ENCODE peak calls at places on chromosomes 2 and 18, in six cellular contexts. One of them, this sample, is unnamed.

GRCh38 chr2:73386894-73387636 is 1.4 kb downstream of the ALMS1 start:
- DNase-seq in mesenchymal stem cell: no peak
- DNase-seq in IMR-90: no peak
- DNase-seq in H9: no peak
- DNase-seq in neuronal stem cell: no peak
- DNase-seq in H1: no peak
- DNase-seq in this sample: no peak

GRCh38 chr2:233093721-233094120 is 33.6 kb downstream of the INPP5D start:
- DNase-seq in mesenchymal stem cell: no peak
- DNase-seq in IMR-90: no peak
- DNase-seq in H9: no peak
- DNase-seq in neuronal stem cell: no peak
- DNase-seq in H1: no peak
- DNase-seq in this sample: no peak

GRCh38 chr2:74474481-74474880 is 2.0 kb upstream of the MRPL53 start:
- DNase-seq in mesenchymal stem cell: no peak
- DNase-seq in IMR-90: no peak
- DNase-seq in H9: no peak
- DNase-seq in neuronal stem cell: no peak
- DNase-seq in H1: no peak
- DNase-seq in this sample: no peak

GRCh38 chr18:21955757-21956652 is 213.4 kb upstream of the GATA6 start:
- DNase-seq in mesenchymal stem cell: peak
- DNase-seq in IMR-90: peak
- DNase-seq in H9: peak
- DNase-seq in neuronal stem cell: peak
- DNase-seq in H1: no peak
- DNase-seq in this sample: peak

GRCh38 chr2:169395821-169396374 is 33.6 kb upstream of the LRP2 start:
- DNase-seq in mesenchymal stem cell: no peak
- DNase-seq in IMR-90: no peak
- DNase-seq in H9: peak
- DNase-seq in neuronal stem cell: no peak
- DNase-seq in H1: no peak
- DNase-seq in this sample: no peak

GRCh38 chr18:76522104-76522503 is 27.1 kb upstream of the ZNF516 start:
- DNase-seq in mesenchymal stem cell: no peak
- DNase-seq in IMR-90: no peak
- DNase-seq in H9: peak
- DNase-seq in neuronal stem cell: no peak
- DNase-seq in H1: no peak
- DNase-seq in this sample: peak

GRCh38 chr2:9217838-9218770 is 11.5 kb downstream of the ASAP2 start:
- DNase-seq in mesenchymal stem cell: peak
- DNase-seq in IMR-90: no peak
- DNase-seq in H9: peak
- DNase-seq in neuronal stem cell: no peak
- DNase-seq in H1: no peak
- DNase-seq in this sample: peak

GRCh38 chr18:39453882-39454281 is 1888.3 kb upstream of the CELF4 start:
- DNase-seq in mesenchymal stem cell: peak
- DNase-seq in IMR-90: peak
- DNase-seq in H9: no peak
- DNase-seq in neuronal stem cell: no peak
- DNase-seq in H1: no peak
- DNase-seq in this sample: peak

GRCh38 chr2:21710031-21710430 is 586.3 kb downstream of the TDRD15 start:
- DNase-seq in mesenchymal stem cell: no peak
- DNase-seq in IMR-90: no peak
- DNase-seq in H9: no peak
- DNase-seq in neuronal stem cell: no peak
- DNase-seq in H1: no peak
- DNase-seq in this sample: no peak

GRCh38 chr2:655626-656025 is 21.6 kb downstream of the TMEM18 start:
- DNase-seq in mesenchymal stem cell: peak
- DNase-seq in IMR-90: peak
- DNase-seq in H9: no peak
- DNase-seq in neuronal stem cell: no peak
- DNase-seq in H1: no peak
- DNase-seq in this sample: no peak

GRCh38 chr2:105593221-105593967 is 151.3 kb upstream of the NCK2 start:
- DNase-seq in mesenchymal stem cell: no peak
- DNase-seq in IMR-90: peak
- DNase-seq in H9: peak
- DNase-seq in neuronal stem cell: no peak
- DNase-seq in H1: no peak
- DNase-seq in this sample: peak

GRCh38 chr2:85178980-85179411 is 45.8 kb downstream of the TCF7L1 start:
- DNase-seq in mesenchymal stem cell: no peak
- DNase-seq in IMR-90: no peak
- DNase-seq in H9: no peak
- DNase-seq in neuronal stem cell: no peak
- DNase-seq in H1: no peak
- DNase-seq in this sample: peak

GRCh38 chr2:230170532-230170931 is 49.3 kb downstream of the SP110 start:
- DNase-seq in mesenchymal stem cell: no peak
- DNase-seq in IMR-90: no peak
- DNase-seq in H9: no peak
- DNase-seq in neuronal stem cell: no peak
- DNase-seq in H1: no peak
- DNase-seq in this sample: no peak

GRCh38 chr18:1585881-1586488 is 681.3 kb downstream of the ADCYAP1 start:
- DNase-seq in mesenchymal stem cell: peak
- DNase-seq in IMR-90: peak
- DNase-seq in H9: no peak
- DNase-seq in neuronal stem cell: peak
- DNase-seq in H1: no peak
- DNase-seq in this sample: peak

GRCh38 chr2:121034551-121034950 is 250.5 kb downstream of the TFCP2L1 start:
- DNase-seq in mesenchymal stem cell: no peak
- DNase-seq in IMR-90: no peak
- DNase-seq in H9: no peak
- DNase-seq in neuronal stem cell: no peak
- DNase-seq in H1: no peak
- DNase-seq in this sample: no peak

GRCh38 chr2:166117491-166117890 is 10.3 kb downstream of the SCN1A start:
- DNase-seq in mesenchymal stem cell: no peak
- DNase-seq in IMR-90: no peak
- DNase-seq in H9: no peak
- DNase-seq in neuronal stem cell: no peak
- DNase-seq in H1: no peak
- DNase-seq in this sample: no peak

GRCh38 chr18:3784949-3785348 is 335.0 kb downstream of the TGIF1 start:
- DNase-seq in mesenchymal stem cell: no peak
- DNase-seq in IMR-90: no peak
- DNase-seq in H9: no peak
- DNase-seq in neuronal stem cell: no peak
- DNase-seq in H1: no peak
- DNase-seq in this sample: no peak

GRCh38 chr2:219218279-219219112 is at the start of gene ABCB6:
- DNase-seq in mesenchymal stem cell: peak
- DNase-seq in IMR-90: peak
- DNase-seq in H9: peak
- DNase-seq in neuronal stem cell: peak
- DNase-seq in H1: no peak
- DNase-seq in this sample: peak

GRCh38 chr2:70920367-70920715 is 15.4 kb upstream of the ATP6V1B1 start:
- DNase-seq in mesenchymal stem cell: no peak
- DNase-seq in IMR-90: no peak
- DNase-seq in H9: peak
- DNase-seq in neuronal stem cell: no peak
- DNase-seq in H1: no peak
- DNase-seq in this sample: no peak

GRCh38 chr18:48795696-48796095 is 155.1 kb downstream of the SMAD7 start:
- DNase-seq in mesenchymal stem cell: no peak
- DNase-seq in IMR-90: no peak
- DNase-seq in H9: no peak
- DNase-seq in neuronal stem cell: no peak
- DNase-seq in H1: no peak
- DNase-seq in this sample: no peak

GRCh38 chr2:160096414-160096813 is 34.0 kb upstream of the PLA2R1 start:
- DNase-seq in mesenchymal stem cell: no peak
- DNase-seq in IMR-90: no peak
- DNase-seq in H9: no peak
- DNase-seq in neuronal stem cell: no peak
- DNase-seq in H1: no peak
- DNase-seq in this sample: no peak

GRCh38 chr2:166230024-166230723 is 102.4 kb upstream of the SCN1A start:
- DNase-seq in mesenchymal stem cell: peak
- DNase-seq in IMR-90: peak
- DNase-seq in H9: no peak
- DNase-seq in neuronal stem cell: no peak
- DNase-seq in H1: no peak
- DNase-seq in this sample: no peak

GRCh38 chr2:157587576-157587975 is 41.1 kb downstream of the ACVR1C start:
- DNase-seq in mesenchymal stem cell: no peak
- DNase-seq in IMR-90: no peak
- DNase-seq in H9: no peak
- DNase-seq in neuronal stem cell: no peak
- DNase-seq in H1: no peak
- DNase-seq in this sample: peak

GRCh38 chr2:189204322-189204941 is 24.9 kb upstream of the COL5A2 start:
- DNase-seq in mesenchymal stem cell: peak
- DNase-seq in IMR-90: peak
- DNase-seq in H9: no peak
- DNase-seq in neuronal stem cell: no peak
- DNase-seq in H1: no peak
- DNase-seq in this sample: no peak

GRCh38 chr2:20221169-20221938 is 3.6 kb downstream of the SDC1 start:
- DNase-seq in mesenchymal stem cell: no peak
- DNase-seq in IMR-90: peak
- DNase-seq in H9: no peak
- DNase-seq in neuronal stem cell: no peak
- DNase-seq in H1: no peak
- DNase-seq in this sample: peak

GRCh38 chr2:64807417-64807816 is 153.7 kb upstream of the SERTAD2 start:
- DNase-seq in mesenchymal stem cell: peak
- DNase-seq in IMR-90: peak
- DNase-seq in H9: no peak
- DNase-seq in neuronal stem cell: no peak
- DNase-seq in H1: no peak
- DNase-seq in this sample: peak

DNA sequence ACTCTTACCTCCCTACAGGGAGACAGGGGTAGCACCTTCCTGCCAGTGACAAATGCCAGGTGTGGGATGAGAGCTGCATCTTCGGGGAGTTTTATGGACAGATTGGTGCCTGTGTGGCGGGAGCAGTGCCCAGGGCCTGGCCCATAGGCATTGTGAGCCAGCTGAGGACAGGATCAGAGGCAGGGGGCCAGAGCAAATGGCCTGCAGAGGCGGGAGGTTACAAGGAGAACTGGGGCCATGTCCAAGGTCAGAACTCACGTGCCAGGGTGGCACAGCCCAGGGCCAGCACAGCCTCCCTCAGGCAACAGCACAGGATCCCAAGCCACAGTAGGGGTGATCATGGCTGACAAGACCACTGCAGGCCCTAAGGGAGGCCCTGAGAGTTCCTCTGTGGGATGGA is 40.2 kb upstream of the MCFD2 start:
- DNase-seq in mesenchymal stem cell: no peak
- DNase-seq in IMR-90: no peak
- DNase-seq in H9: no peak
- DNase-seq in neuronal stem cell: no peak
- DNase-seq in H1: no peak
- DNase-seq in this sample: no peak
- H4K8ac ChIP-seq in mesenchymal stem cell: peak
- H4K8ac ChIP-seq in IMR-90: peak
- H4K8ac ChIP-seq in H9: no peak
- H4K8ac ChIP-seq in neuronal stem cell: peak
- H4K8ac ChIP-seq in H1: no peak
- H4K8ac ChIP-seq in this sample: no peak

GRCh38 chr2:134858245-134858644 is 19.8 kb downstream of the ACMSD start:
- DNase-seq in mesenchymal stem cell: no peak
- DNase-seq in IMR-90: no peak
- DNase-seq in H9: no peak
- DNase-seq in neuronal stem cell: no peak
- DNase-seq in H1: no peak
- DNase-seq in this sample: no peak
- H2BK15ac ChIP-seq in mesenchymal stem cell: no peak
- H2BK15ac ChIP-seq in IMR-90: no peak
- H2BK15ac ChIP-seq in H9: no peak
- H2BK15ac ChIP-seq in neuronal stem cell: no peak
- H2BK15ac ChIP-seq in H1: no peak
- H2BK15ac ChIP-seq in this sample: no peak

GRCh38 chr2:202588647-202589581 is 45.9 kb upstream of the FAM117B start:
- DNase-seq in mesenchymal stem cell: peak
- DNase-seq in IMR-90: peak
- DNase-seq in H9: peak
- DNase-seq in neuronal stem cell: peak
- DNase-seq in H1: peak
- DNase-seq in this sample: peak
- H4K8ac ChIP-seq in mesenchymal stem cell: peak
- H4K8ac ChIP-seq in IMR-90: peak
- H4K8ac ChIP-seq in H9: no peak
- H4K8ac ChIP-seq in neuronal stem cell: peak
- H4K8ac ChIP-seq in H1: peak
- H4K8ac ChIP-seq in this sample: no peak

GRCh38 chr2:2916621-2917020 is 461.0 kb downstream of the EIPR1 start:
- DNase-seq in mesenchymal stem cell: no peak
- DNase-seq in IMR-90: no peak
- DNase-seq in H9: no peak
- DNase-seq in neuronal stem cell: no peak
- DNase-seq in H1: no peak
- DNase-seq in this sample: no peak

GRCh38 chr2:2921011-2921720 is 456.5 kb downstream of the EIPR1 start:
- DNase-seq in mesenchymal stem cell: no peak
- DNase-seq in IMR-90: no peak
- DNase-seq in H9: no peak
- DNase-seq in neuronal stem cell: no peak
- DNase-seq in H1: no peak
- DNase-seq in this sample: no peak

GRCh38 chr2:2919026-2919425 is 458.6 kb downstream of the EIPR1 start:
- DNase-seq in mesenchymal stem cell: no peak
- DNase-seq in IMR-90: no peak
- DNase-seq in H9: no peak
- DNase-seq in neuronal stem cell: no peak
- DNase-seq in H1: no peak
- DNase-seq in this sample: no peak

GRCh38 chr2:2922156-2922555 is 455.5 kb downstream of the EIPR1 start:
- DNase-seq in mesenchymal stem cell: no peak
- DNase-seq in IMR-90: no peak
- DNase-seq in H9: no peak
- DNase-seq in neuronal stem cell: no peak
- DNase-seq in H1: no peak
- DNase-seq in this sample: no peak

GRCh38 chr2:2919574-2920365 is 457.8 kb downstream of the EIPR1 start:
- DNase-seq in mesenchymal stem cell: no peak
- DNase-seq in IMR-90: no peak
- DNase-seq in H9: no peak
- DNase-seq in neuronal stem cell: no peak
- DNase-seq in H1: no peak
- DNase-seq in this sample: no peak
- H2BK15ac ChIP-seq in mesenchymal stem cell: no peak
- H2BK15ac ChIP-seq in IMR-90: no peak
- H2BK15ac ChIP-seq in H9: no peak
- H2BK15ac ChIP-seq in neuronal stem cell: no peak
- H2BK15ac ChIP-seq in H1: no peak
- H2BK15ac ChIP-seq in this sample: no peak